ENCODE peak calls at places on chromosomes 4 and X, in eight cellular contexts. B is upper lobe of right lung, I is transverse colon, L is fibroblast of lung, O is mammary epithelial cell, N is Peyer's patch, V is vagina, C is body of pancreas. W is an unnamed sample. For H3K4me1, the result is how much of the 10 kb centered on the place peaks cover.

GRCh38 chr4:11685481-11685880 is 256.8 kb upstream of the HS3ST1 start:
- DNase-seq in B (no peak), V (no peak), C (no peak), N (no peak), L (no peak), O (no peak), I (no peak), W (no peak)

GRCh38 chr4:141636771-141637460 is 533 bp downstream of the IL15 start:
- DNase-seq in N (peak), L (peak), O (peak), V (no peak), C (peak), I (peak), B (peak), W (no peak)

GRCh38 chr4:187380181-187380581 is 615.4 kb upstream of the ZFP42 start:
- DNase-seq in I (peak), V (no peak), L (no peak), N (peak), C (peak), O (no peak), B (peak), W (no peak)

GRCh38 chr4:173461170-173461569 is 62.3 kb upstream of the SCRG1 start:
- DNase-seq in I (no peak), L (peak), N (no peak), O (peak), V (no peak), B (no peak), C (no peak), W (no peak)

GRCh38 chr4:70671091-70671490 is 4.8 kb upstream of the JCHAIN start:
- DNase-seq in I (no peak), V (no peak), O (no peak), B (no peak), L (no peak), N (no peak), C (no peak), W (no peak)

GRCh38 chr4:19473569-19473968 is 778.1 kb upstream of the SLIT2 start:
- DNase-seq in N (no peak), L (peak), O (no peak), B (no peak), I (no peak), C (no peak), V (no peak), W (no peak)

GRCh38 chr4:1406946-1407656 is 859 bp upstream of the NKX1-1 start:
- DNase-seq in O (no peak), V (peak), N (no peak), L (no peak), B (peak), I (no peak), C (no peak), W (peak)

GRCh38 chr4:168683595-168683994 is 186.7 kb downstream of the PALLD start:
- DNase-seq in N (no peak), B (no peak), C (no peak), O (peak), I (no peak), L (peak), V (no peak), W (no peak)

GRCh38 chr4:47862297-47862696 is 24.4 kb upstream of the CORIN start:
- DNase-seq in O (no peak), B (no peak), N (no peak), L (peak), V (no peak), I (no peak), C (no peak), W (no peak)

GRCh38 chrX:22652596-22652995 is 347.2 kb upstream of the DDX53 start:
- DNase-seq in O (no peak), V (no peak), I (peak), N (peak), B (no peak), C (peak), L (peak), W (no peak)

GRCh38 chr4:3422241-3422801 is 19.4 kb upstream of the HGFAC start:
- DNase-seq in B (no peak), C (no peak), I (no peak), L (no peak), O (no peak), N (no peak), V (no peak), W (no peak)

GRCh38 chr4:98293089-98293887 is 32.1 kb downstream of the RAP1GDS1 start:
- DNase-seq in C (no peak), N (no peak), B (no peak), I (no peak), V (no peak), L (peak), O (peak), W (no peak)

GRCh38 chr4:57612279-57612678 is 502.1 kb upstream of the IGFBP7 start:
- DNase-seq in I (peak), C (no peak), V (no peak), L (no peak), B (no peak), O (no peak), N (no peak), W (no peak)

GRCh38 chr4:13323916-13324315 is 160.2 kb downstream of the RAB28 start:
- DNase-seq in I (no peak), B (no peak), O (no peak), C (no peak), V (no peak), N (no peak), L (peak), W (no peak)

GRCh38 chr4:79865253-79865652 is 207.8 kb downstream of the ANTXR2 start:
- DNase-seq in L (peak), N (no peak), B (no peak), C (no peak), V (no peak), I (no peak), O (peak), W (no peak)

GRCh38 chr4:179465131-179465797 is 2023.0 kb upstream of the AGA start:
- DNase-seq in O (no peak), N (no peak), C (no peak), L (peak), I (no peak), V (no peak), B (no peak), W (no peak)

GRCh38 chr4:168844261-168845039 is 165.6 kb downstream of the CBR4 start:
- DNase-seq in O (no peak), B (no peak), V (no peak), L (peak), I (no peak), C (no peak), N (no peak), W (no peak)

GRCh38 chr4:40316782-40317635 is 18.1 kb upstream of the CHRNA9 start:
- DNase-seq in I (peak), N (peak), L (peak), V (no peak), C (peak), B (no peak), O (peak), W (no peak)

GRCh38 chrX:79415056-79415455 is 47.9 kb upstream of the ITM2A start:
- DNase-seq in V (no peak), O (no peak), L (no peak), C (no peak), B (no peak), N (no peak), I (no peak), W (no peak)

GRCh38 chrX:12949927-12950656 is 24.8 kb upstream of the TMSB4X start:
- DNase-seq in O (peak), I (peak), V (no peak), B (peak), N (peak), L (peak), C (peak), W (peak)

GRCh38 chr4:6008766-6009385 is 9.4 kb downstream of the C4orf50 start:
- DNase-seq in N (no peak), B (peak), O (no peak), L (no peak), V (no peak), C (no peak), I (no peak), W (no peak)

GRCh38 chr4:144754562-144755410 is 108.8 kb downstream of the HHIP start:
- DNase-seq in O (peak), L (peak), B (no peak), V (no peak), I (no peak), N (no peak), C (peak), W (no peak)

GRCh38 chr4:102638621-102639020 is 122.1 kb downstream of the MANBA start:
- DNase-seq in N (no peak), I (no peak), O (no peak), B (no peak), L (peak), C (no peak), V (no peak), W (no peak)

GRCh38 chr4:42637104-42637503 is 19.8 kb downstream of the ATP8A1 start:
- DNase-seq in L (no peak), V (no peak), C (no peak), O (no peak), B (no peak), I (no peak), N (no peak), W (no peak)

GRCh38 chr4:42638276-42638675 is 18.6 kb downstream of the ATP8A1 start:
- DNase-seq in I (no peak), N (no peak), O (no peak), B (no peak), C (no peak), L (no peak), V (no peak), W (no peak)

GRCh38 chr4:42636591-42636990 is 20.3 kb downstream of the ATP8A1 start:
- DNase-seq in B (no peak), N (no peak), O (no peak), C (no peak), V (no peak), L (no peak), I (no peak), W (no peak)

GRCh38 chr4:42638993-42639392 is 17.9 kb downstream of the ATP8A1 start:
- DNase-seq in L (no peak), O (no peak), V (no peak), N (no peak), I (no peak), C (no peak), B (no peak), W (no peak)

DNA sequence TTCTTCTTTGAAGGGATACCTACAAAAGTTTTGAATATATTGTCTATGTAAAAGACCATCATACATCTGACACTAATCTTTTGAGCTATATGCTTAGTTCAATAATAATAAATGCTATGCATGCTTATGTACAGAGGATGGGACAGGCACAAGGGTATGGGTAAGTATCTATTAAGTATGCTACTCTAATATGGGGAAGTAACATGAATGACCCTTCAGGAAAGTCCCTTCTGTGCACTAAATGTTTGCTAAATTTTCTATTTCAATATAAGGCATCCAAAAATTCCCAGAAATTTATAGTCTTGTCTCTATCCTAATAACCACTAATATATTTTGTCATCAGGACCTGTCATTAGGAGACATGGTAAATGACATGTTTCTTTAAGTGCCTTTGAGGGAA is 19.0 kb downstream of the ATP8A1 start:
- DNase-seq in L (no peak), N (no peak), B (no peak), O (no peak), V (no peak), I (no peak), C (no peak), W (no peak)
- H3K4me1 ChIP-seq in L (under half), N (under half), B (under half), O (under half), V (under half), I (under half), C (under half), W (under half)

DNA sequence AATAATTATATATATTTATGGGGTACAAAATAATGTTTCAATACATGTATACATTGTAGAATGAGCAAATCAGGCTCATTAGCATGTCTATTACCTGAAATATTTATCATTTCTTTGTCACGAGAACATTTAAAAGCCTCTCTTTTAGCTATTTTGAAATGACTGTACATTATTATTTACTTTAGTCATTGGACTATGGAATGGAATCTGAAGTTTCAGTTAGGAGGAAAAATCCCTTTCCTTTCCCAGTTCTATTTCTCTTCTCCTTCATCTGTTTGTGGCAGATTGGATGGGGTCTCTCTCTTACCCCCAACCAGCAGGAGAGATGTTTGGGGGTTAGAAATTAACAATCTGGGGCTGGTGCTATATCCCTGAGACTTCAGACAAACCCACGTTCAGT is 292.5 kb upstream of the SFRP2 start:
- DNase-seq in C (no peak), L (no peak), O (no peak), N (no peak), B (no peak), V (no peak), I (no peak), W (no peak)
- TF ChIP-seq CTCF in C (no peak), L (no peak), O (no peak), N (no peak), B (no peak), V (no peak), I (no peak), W (no peak)

DNA sequence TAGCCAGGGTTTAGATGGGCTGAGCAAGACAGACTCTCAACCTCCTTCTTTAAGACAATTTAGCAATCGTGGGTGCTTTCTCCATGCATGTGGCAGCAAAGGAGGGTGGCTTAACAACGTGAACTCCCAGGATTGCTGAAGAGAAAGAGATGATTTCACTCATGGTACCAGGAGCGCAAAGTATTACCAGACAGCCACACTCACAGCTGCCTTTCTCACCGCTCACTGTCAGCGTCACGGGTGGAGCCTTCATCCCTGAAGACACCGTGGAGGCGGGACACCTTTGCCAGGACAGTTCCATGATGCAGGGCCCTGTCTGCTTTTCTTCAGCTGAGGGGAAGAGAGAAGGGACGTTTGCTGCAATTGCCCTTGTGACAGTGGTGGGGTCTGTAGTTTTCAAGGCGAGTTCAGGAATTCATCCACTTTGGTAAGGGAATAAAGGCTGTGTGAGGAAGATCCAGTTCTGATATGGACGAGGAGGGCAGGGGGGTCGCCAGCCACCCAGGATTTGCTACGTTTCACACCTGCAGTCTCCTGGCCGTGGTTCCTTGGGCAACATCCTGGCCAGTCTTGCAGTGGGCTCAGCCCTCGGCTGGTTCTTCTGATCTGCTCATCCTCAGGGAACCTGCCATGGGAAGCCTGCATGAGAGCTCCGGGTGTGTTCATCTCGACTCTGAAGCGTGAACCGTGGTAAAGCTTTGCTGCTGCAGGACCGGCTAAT is 212.6 kb upstream of the PSAPL1 start:
- DNase-seq in L (no peak), N (no peak), V (no peak), I (no peak), C (no peak), B (no peak), O (no peak), W (no peak)
- H3K4me3 ChIP-seq in L (no peak), N (no peak), V (no peak), I (no peak), C (no peak), B (no peak), O (no peak), W (no peak)

GRCh38 chr4:76987685-76988084 is 38.1 kb downstream of the SEPTIN11 start:
- DNase-seq in I (no peak), V (no peak), B (no peak), L (no peak), O (no peak), N (no peak), C (no peak), W (no peak)
- H3K4me1 ChIP-seq in I (under half), V (under half), B (half or more), L (half or more), O (under half), N (under half), C (under half), W (under half)

GRCh38 chr4:7186081-7186480 is 6.3 kb upstream of the SORCS2 start:
- DNase-seq in V (no peak), O (no peak), L (no peak), N (peak), I (no peak), B (peak), C (peak), W (no peak)
- TF ChIP-seq CTCF in V (no peak), O (peak), L (peak), N (peak), I (no peak), B (no peak), C (no peak), W (no peak)

GRCh38 chr4:65083076-65083475 is 587.2 kb downstream of the EPHA5 start:
- DNase-seq in O (no peak), C (no peak), B (no peak), N (no peak), L (peak), V (no peak), I (no peak), W (no peak)
- H3K4me3 ChIP-seq in O (no peak), C (no peak), B (no peak), N (no peak), L (no peak), V (no peak), I (no peak), W (no peak)

GRCh38 chr4:138964716-138965426 is 50.7 kb upstream of the NOCT start:
- DNase-seq in O (no peak), V (no peak), L (no peak), C (no peak), N (no peak), I (no peak), B (no peak), W (peak)
- H3K4me1 ChIP-seq in O (under half), V (under half), L (under half), C (under half), N (under half), I (under half), B (under half), W (under half)

W was measured in right atrium auricular region.